ENCODE peak calls at places on chromosomes 11 and 22, in nine cellular contexts. One of them, this sample, is unnamed.

GRCh38 chr22:29044657-29045176 is 16.9 kb downstream of the C22orf31 start:
- DNase-seq in activated T-helper 1 cell treated with Interleukin-2 at 50 U/mL for 16 hours: no peak
- DNase-seq in kidney tubule cell: peak
- DNase-seq in transverse colon: no peak
- DNase-seq in activated naive CD4-positive, alpha-beta T cell: no peak
- DNase-seq in skeletal muscle cell: peak
- DNase-seq in posterior vena cava: no peak
- DNase-seq in mucosa of gallbladder: no peak
- DNase-seq in mucosa of descending colon: no peak
- DNase-seq in this sample: no peak

GRCh38 chr11:69253028-69253427 is 40.9 kb upstream of the MYEOV start:
- DNase-seq in activated T-helper 1 cell treated with Interleukin-2 at 50 U/mL for 16 hours: no peak
- DNase-seq in kidney tubule cell: peak
- DNase-seq in transverse colon: no peak
- DNase-seq in activated naive CD4-positive, alpha-beta T cell: no peak
- DNase-seq in skeletal muscle cell: no peak
- DNase-seq in posterior vena cava: no peak
- DNase-seq in mucosa of gallbladder: no peak
- DNase-seq in mucosa of descending colon: no peak
- DNase-seq in this sample: no peak

GRCh38 chr11:45617886-45618601 is 47.4 kb downstream of the CHST1 start:
- DNase-seq in activated T-helper 1 cell treated with Interleukin-2 at 50 U/mL for 16 hours: no peak
- DNase-seq in kidney tubule cell: no peak
- DNase-seq in transverse colon: no peak
- DNase-seq in activated naive CD4-positive, alpha-beta T cell: no peak
- DNase-seq in skeletal muscle cell: no peak
- DNase-seq in posterior vena cava: no peak
- DNase-seq in mucosa of gallbladder: no peak
- DNase-seq in mucosa of descending colon: no peak
- DNase-seq in this sample: no peak

GRCh38 chr11:118911880-118912741 is 13.6 kb downstream of the BCL9L start:
- DNase-seq in activated T-helper 1 cell treated with Interleukin-2 at 50 U/mL for 16 hours: peak
- DNase-seq in kidney tubule cell: peak
- DNase-seq in transverse colon: peak
- DNase-seq in activated naive CD4-positive, alpha-beta T cell: no peak
- DNase-seq in skeletal muscle cell: peak
- DNase-seq in posterior vena cava: peak
- DNase-seq in mucosa of gallbladder: peak
- DNase-seq in mucosa of descending colon: peak
- DNase-seq in this sample: no peak

GRCh38 chr22:24187731-24188644 is 6.7 kb downstream of the SUSD2 start:
- DNase-seq in activated T-helper 1 cell treated with Interleukin-2 at 50 U/mL for 16 hours: no peak
- DNase-seq in kidney tubule cell: no peak
- DNase-seq in transverse colon: no peak
- DNase-seq in activated naive CD4-positive, alpha-beta T cell: no peak
- DNase-seq in skeletal muscle cell: no peak
- DNase-seq in posterior vena cava: peak
- DNase-seq in mucosa of gallbladder: no peak
- DNase-seq in mucosa of descending colon: peak
- DNase-seq in this sample: no peak

GRCh38 chr11:15141381-15141780 is 26.7 kb downstream of the INSC start:
- DNase-seq in activated T-helper 1 cell treated with Interleukin-2 at 50 U/mL for 16 hours: no peak
- DNase-seq in kidney tubule cell: no peak
- DNase-seq in transverse colon: no peak
- DNase-seq in activated naive CD4-positive, alpha-beta T cell: no peak
- DNase-seq in skeletal muscle cell: no peak
- DNase-seq in posterior vena cava: no peak
- DNase-seq in mucosa of gallbladder: no peak
- DNase-seq in mucosa of descending colon: no peak
- DNase-seq in this sample: no peak

GRCh38 chr11:34324466-34324865 is 33.3 kb downstream of the ABTB2 start:
- DNase-seq in activated T-helper 1 cell treated with Interleukin-2 at 50 U/mL for 16 hours: no peak
- DNase-seq in kidney tubule cell: no peak
- DNase-seq in transverse colon: no peak
- DNase-seq in activated naive CD4-positive, alpha-beta T cell: no peak
- DNase-seq in skeletal muscle cell: no peak
- DNase-seq in posterior vena cava: no peak
- DNase-seq in mucosa of gallbladder: no peak
- DNase-seq in mucosa of descending colon: no peak
- DNase-seq in this sample: no peak

GRCh38 chr11:44601471-44602370 is 36.3 kb downstream of the CD82 start:
- DNase-seq in activated T-helper 1 cell treated with Interleukin-2 at 50 U/mL for 16 hours: no peak
- DNase-seq in kidney tubule cell: no peak
- DNase-seq in transverse colon: peak
- DNase-seq in activated naive CD4-positive, alpha-beta T cell: no peak
- DNase-seq in skeletal muscle cell: no peak
- DNase-seq in posterior vena cava: no peak
- DNase-seq in mucosa of gallbladder: peak
- DNase-seq in mucosa of descending colon: no peak
- DNase-seq in this sample: no peak

GRCh38 chr11:92192141-92192540 is 32.5 kb upstream of the FAT3 start:
- DNase-seq in activated T-helper 1 cell treated with Interleukin-2 at 50 U/mL for 16 hours: no peak
- DNase-seq in kidney tubule cell: no peak
- DNase-seq in transverse colon: no peak
- DNase-seq in activated naive CD4-positive, alpha-beta T cell: no peak
- DNase-seq in skeletal muscle cell: no peak
- DNase-seq in posterior vena cava: no peak
- DNase-seq in mucosa of gallbladder: no peak
- DNase-seq in mucosa of descending colon: no peak
- DNase-seq in this sample: no peak

GRCh38 chr22:28942333-28942732 is 59.0 kb downstream of the ZNRF3 start:
- DNase-seq in activated T-helper 1 cell treated with Interleukin-2 at 50 U/mL for 16 hours: no peak
- DNase-seq in kidney tubule cell: no peak
- DNase-seq in transverse colon: no peak
- DNase-seq in activated naive CD4-positive, alpha-beta T cell: no peak
- DNase-seq in skeletal muscle cell: no peak
- DNase-seq in posterior vena cava: no peak
- DNase-seq in mucosa of gallbladder: no peak
- DNase-seq in mucosa of descending colon: no peak
- DNase-seq in this sample: no peak

GRCh38 chr11:19393941-19394340 is 153.2 kb upstream of the E2F8 start:
- DNase-seq in activated T-helper 1 cell treated with Interleukin-2 at 50 U/mL for 16 hours: no peak
- DNase-seq in kidney tubule cell: peak
- DNase-seq in transverse colon: no peak
- DNase-seq in activated naive CD4-positive, alpha-beta T cell: no peak
- DNase-seq in skeletal muscle cell: peak
- DNase-seq in posterior vena cava: no peak
- DNase-seq in mucosa of gallbladder: no peak
- DNase-seq in mucosa of descending colon: no peak
- DNase-seq in this sample: no peak

GRCh38 chr11:129580278-129580677 is 204.6 kb downstream of the BARX2 start:
- DNase-seq in activated T-helper 1 cell treated with Interleukin-2 at 50 U/mL for 16 hours: no peak
- DNase-seq in kidney tubule cell: no peak
- DNase-seq in transverse colon: no peak
- DNase-seq in activated naive CD4-positive, alpha-beta T cell: no peak
- DNase-seq in skeletal muscle cell: no peak
- DNase-seq in posterior vena cava: no peak
- DNase-seq in mucosa of gallbladder: no peak
- DNase-seq in mucosa of descending colon: no peak
- DNase-seq in this sample: no peak

GRCh38 chr11:128523616-128524015 is 63.7 kb downstream of the ETS1 start:
- DNase-seq in activated T-helper 1 cell treated with Interleukin-2 at 50 U/mL for 16 hours: no peak
- DNase-seq in kidney tubule cell: peak
- DNase-seq in transverse colon: no peak
- DNase-seq in activated naive CD4-positive, alpha-beta T cell: no peak
- DNase-seq in skeletal muscle cell: peak
- DNase-seq in posterior vena cava: no peak
- DNase-seq in mucosa of gallbladder: no peak
- DNase-seq in mucosa of descending colon: no peak
- DNase-seq in this sample: no peak

GRCh38 chr11:122138759-122139594 is 23.0 kb upstream of the BLID start:
- DNase-seq in activated T-helper 1 cell treated with Interleukin-2 at 50 U/mL for 16 hours: no peak
- DNase-seq in kidney tubule cell: peak
- DNase-seq in transverse colon: no peak
- DNase-seq in activated naive CD4-positive, alpha-beta T cell: no peak
- DNase-seq in skeletal muscle cell: no peak
- DNase-seq in posterior vena cava: no peak
- DNase-seq in mucosa of gallbladder: no peak
- DNase-seq in mucosa of descending colon: no peak
- DNase-seq in this sample: no peak